ENCODE peak calls at places on chromosome 14, in five cellular contexts. V is fibroblast of lung; Q is brain microvascular endothelial cell; W is effector memory CD4-positive, alpha-beta T cell; I is cardiac muscle cell. A is an unnamed sample.
A peak's percentile ranks its signal among the peaks of the same experiment; 100 is the strongest.

GRCh38 chr14:82855912-82856381 is 1322.3 kb upstream of the SEL1L start:
- DNase-seq in V (peak; percentile 72), Q (no peak), W (no peak), I (peak; percentile 20), A (no peak)

GRCh38 chr14:99624971-99625370 is 20.0 kb upstream of the HHIPL1 start:
- DNase-seq in V (no peak), Q (no peak), W (no peak), I (no peak), A (no peak)

GRCh38 chr14:74405663-74406062 is 20.3 kb downstream of the SYNDIG1L start:
- DNase-seq in V (no peak), Q (no peak), W (no peak), I (no peak), A (no peak)

GRCh38 chr14:92316116-92316515 is 6.8 kb upstream of the SLC24A4 start:
- DNase-seq in V (no peak), Q (no peak), W (no peak), I (no peak), A (no peak)

GRCh38 chr14:56244138-56244789 is 126.1 kb downstream of the PELI2 start:
- DNase-seq in V (peak; percentile 94), Q (peak; percentile 23), W (no peak), I (peak; percentile 79), A (no peak)

GRCh38 chr14:58281969-58282368 is 16.4 kb upstream of the ARID4A start:
- DNase-seq in V (no peak), Q (no peak), W (no peak), I (no peak), A (no peak)

GRCh38 chr14:59483360-59483759 is 848 bp downstream of the L3HYPDH start:
- DNase-seq in V (peak; percentile 58), Q (peak; percentile 57), W (no peak), I (peak; percentile 65), A (no peak)

GRCh38 chr14:92581966-92582566 is 68.5 kb downstream of the RIN3 start:
- DNase-seq in V (no peak), Q (no peak), W (no peak), I (no peak), A (no peak)

GRCh38 chr14:27917896-27918295 is 848.7 kb upstream of the FOXG1 start:
- DNase-seq in V (no peak), Q (no peak), W (no peak), I (no peak), A (no peak)

GRCh38 chr14:50600849-50601248 is 40.9 kb downstream of the ATL1 start:
- DNase-seq in V (peak; percentile 39), Q (no peak), W (no peak), I (peak; percentile 60), A (no peak)

GRCh38 chr14:35818346-35819115 is 7.6 kb upstream of the BRMS1L start:
- DNase-seq in V (peak; percentile 63), Q (peak; percentile 56), W (no peak), I (peak; percentile 61), A (peak; percentile 16)

GRCh38 chr14:74615735-74616134 is 3.7 kb upstream of the LTBP2 start:
- DNase-seq in V (no peak), Q (no peak), W (no peak), I (no peak), A (no peak)

GRCh38 chr14:94643316-94644101 is 31.3 kb downstream of the SERPINA3 start:
- DNase-seq in V (no peak), Q (no peak), W (no peak), I (no peak), A (no peak)

GRCh38 chr14:70018713-70019201 is 139.5 kb downstream of the SMOC1 start:
- DNase-seq in V (peak; percentile 74), Q (no peak), W (no peak), I (peak; percentile 56), A (peak; percentile 29)

DNA sequence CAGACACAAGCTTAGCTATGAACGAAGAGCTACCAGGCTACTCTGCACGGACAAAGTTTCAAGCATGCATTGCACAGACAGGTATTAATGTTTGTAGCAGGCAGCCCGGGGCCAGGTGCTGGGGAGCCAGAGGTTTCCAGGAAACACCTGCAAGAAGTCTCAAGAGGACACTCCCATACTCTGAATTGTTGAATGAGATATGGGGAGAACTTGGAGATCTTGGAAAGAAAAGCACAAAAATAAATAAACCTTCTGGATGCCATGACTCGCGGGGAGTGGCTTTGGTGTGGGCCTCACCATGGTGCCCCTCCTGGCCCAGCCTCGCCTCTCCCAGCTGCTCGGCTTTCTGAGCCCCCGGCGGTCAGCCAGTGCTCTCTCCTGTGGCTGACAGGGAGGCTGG is 186.8 kb downstream of the TTC7B start:
- DNase-seq in V (no peak), Q (no peak), W (no peak), I (no peak), A (no peak)
- H3K27ac ChIP-seq in V (no peak overlapping the region), Q (no peak overlapping the region), W (no peak overlapping the region), I (no peak overlapping the region), A (peak overlapping the region; percentile 14)

GRCh38 chr14:21054123-21054767 is 3.4 kb upstream of the RNASE8 start:
- DNase-seq in V (no peak), Q (no peak), W (no peak), I (no peak), A (no peak)
- H3K27ac ChIP-seq in V (no peak overlapping the region), Q (no peak overlapping the region), W (no peak overlapping the region), I (no peak overlapping the region), A (no peak overlapping the region)

GRCh38 chr14:32366256-32366655 is 37.2 kb downstream of the AKAP6 start:
- DNase-seq in V (peak; percentile 31), Q (peak; percentile 69), W (no peak), I (peak; percentile 51), A (peak; percentile 62)
- H3K27ac ChIP-seq in V (no peak overlapping the region), Q (peak overlapping the region; percentile 45), W (no peak overlapping the region), I (no peak overlapping the region), A (peak overlapping the region; percentile 93)

DNA sequence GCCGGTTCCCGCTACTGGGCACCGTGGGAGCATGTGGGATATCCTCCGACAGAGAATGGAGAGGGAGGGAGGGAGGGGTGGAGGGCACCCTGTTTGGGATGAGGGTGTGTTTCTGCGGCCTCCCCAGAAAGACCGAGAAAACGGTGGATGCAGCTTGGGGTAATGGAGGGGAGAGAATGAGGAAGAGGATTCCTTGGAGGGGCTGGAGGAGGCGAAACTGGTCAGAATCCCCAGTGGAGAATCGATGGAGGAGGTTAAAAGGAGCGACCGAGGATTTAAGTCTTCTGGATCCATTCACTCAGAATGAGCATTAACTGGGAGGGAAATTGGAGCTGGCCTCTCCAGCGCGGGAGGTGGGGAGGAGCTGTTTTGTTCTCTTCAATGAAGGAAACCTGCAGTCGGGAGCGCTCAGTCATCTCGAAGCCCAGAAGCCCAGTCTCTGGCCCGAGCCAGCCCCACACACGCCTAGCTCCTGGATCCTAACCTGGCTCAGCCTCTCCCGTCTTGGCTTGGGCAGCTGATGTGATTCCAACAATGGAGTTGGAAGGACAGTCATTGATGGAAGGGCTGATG is 583 bp downstream of the ARG2 start:
- DNase-seq in V (no peak), Q (no peak), W (no peak), I (no peak), A (no peak)
- H3K27ac ChIP-seq in V (no peak overlapping the region), Q (no peak overlapping the region), W (peak overlapping the region; percentile 79), I (no peak overlapping the region), A (peak overlapping the region; percentile 60)

DNA sequence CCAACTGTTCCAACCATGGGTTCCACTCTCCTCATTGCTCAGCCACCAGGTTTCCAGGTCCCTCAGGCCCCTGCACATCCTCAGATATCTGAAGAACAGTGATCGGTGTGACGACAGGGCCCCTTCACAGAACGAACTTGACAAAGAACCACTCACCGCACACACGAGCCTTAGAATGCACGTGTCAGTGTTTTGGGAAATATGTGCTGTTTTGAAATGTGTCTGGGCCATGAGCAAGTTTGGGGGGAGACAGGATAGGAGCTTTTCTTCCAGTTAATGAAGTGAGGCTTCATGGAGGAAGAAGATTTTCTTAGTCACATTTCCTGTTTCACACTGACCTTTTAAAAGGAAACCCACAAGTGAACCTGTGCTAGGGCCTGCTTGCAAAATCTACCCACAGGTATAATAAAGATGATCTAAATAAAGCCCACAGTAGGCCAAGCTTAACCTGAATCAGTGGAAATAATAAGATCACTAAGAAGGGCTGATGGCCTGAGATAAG is 58.6 kb downstream of the ZFP36L1 start:
- DNase-seq in V (no peak), Q (no peak), W (peak; percentile 12), I (no peak), A (no peak)
- H3K27ac ChIP-seq in V (no peak overlapping the region), Q (no peak overlapping the region), W (peak overlapping the region; percentile 48), I (no peak overlapping the region), A (peak overlapping the region; percentile 42)

A was measured in substantia nigra.